ENCODE peak calls at places on chromosomes 6 and 20, in four cellular contexts. U is Kasumi-1, W is NB4, I is heart left ventricle. K is an unnamed sample.

GRCh38 chr6:11771473-11772048 is 7.0 kb downstream of the ADTRP start:
- DNase-seq in U (no peak), W (peak; percentile 76), I (no peak), K (no peak)

GRCh38 chr6:16473908-16474791 is 235.8 kb downstream of the GMPR start:
- DNase-seq in W (no peak), U (no peak), I (no peak), K (no peak)

GRCh38 chr6:138815221-138815620 is 19.3 kb downstream of the ECT2L start:
- DNase-seq in I (no peak), W (no peak), U (no peak), K (no peak)

GRCh38 chr20:51788822-51789221 is 13.5 kb downstream of the SALL4 start:
- DNase-seq in I (no peak), W (no peak), U (no peak), K (no peak)

GRCh38 chr6:30194797-30195690 is 18.2 kb downstream of the TRIM26 start:
- DNase-seq in W (no peak), U (no peak), I (no peak), K (no peak)

GRCh38 chr20:41370176-41370575 is 3.6 kb upstream of the EMILIN3 start:
- DNase-seq in W (no peak), I (no peak), U (no peak), K (no peak)

GRCh38 chr6:94623586-94623985 is 953.7 kb upstream of the MANEA start:
- DNase-seq in I (no peak), W (no peak), U (no peak), K (no peak)

GRCh38 chr6:4521070-4521469 is 255.1 kb upstream of the CDYL start:
- DNase-seq in I (no peak), W (no peak), U (no peak), K (no peak)

GRCh38 chr6:81894286-81894685 is 141.8 kb upstream of the TENT5A start:
- DNase-seq in U (no peak), W (no peak), I (no peak), K (no peak)

GRCh38 chr6:132087391-132087790 is 136.2 kb upstream of the CCN2 start:
- DNase-seq in U (no peak), I (no peak), W (no peak), K (no peak)

GRCh38 chr6:72968704-72969103 is 256.6 kb downstream of the KHDC1L start:
- DNase-seq in W (no peak), I (no peak), U (no peak), K (no peak)

GRCh38 chr6:127422791-127423190 is 36.4 kb downstream of the KIAA0408 start:
- DNase-seq in I (no peak), W (no peak), U (no peak), K (no peak)

GRCh38 chr6:48183174-48183573 is 72.2 kb upstream of the PTCHD4 start:
- DNase-seq in I (no peak), W (no peak), U (no peak), K (no peak)

GRCh38 chr20:24257171-24257570 is 212.3 kb upstream of the SYNDIG1 start:
- DNase-seq in I (no peak), U (no peak), W (no peak), K (no peak)

GRCh38 chr20:4165984-4166725 is 150.8 kb upstream of the RNF24 start:
- DNase-seq in W (no peak), U (no peak), I (no peak), K (no peak)

GRCh38 chr20:36153754-36154695 is 515 bp upstream of the EPB41L1 start:
- DNase-seq in I (peak; percentile 93), U (peak; percentile 22), W (peak; percentile 72), K (peak; percentile 94)

GRCh38 chr6:2791124-2792050 is 26.2 kb downstream of the WRNIP1 start:
- DNase-seq in U (peak; percentile 88), W (peak; percentile 85), I (peak; percentile 69), K (peak; percentile 74)

GRCh38 chr20:36845288-36845969 is 30.5 kb upstream of the TLDC2 start:
- DNase-seq in W (no peak), I (no peak), U (no peak), K (no peak)

GRCh38 chr20:15446373-15446772 is 1109.0 kb upstream of the FLRT3 start:
- DNase-seq in I (peak; percentile 26), U (no peak), W (no peak), K (peak; percentile 19)

GRCh38 chr6:98641929-98642328 is 192.4 kb upstream of the POU3F2 start:
- DNase-seq in I (no peak), U (no peak), W (no peak), K (no peak)

GRCh38 chr6:106927531-106928398 is 46.8 kb downstream of the CD24 start:
- DNase-seq in W (peak; percentile 53), U (peak; percentile 25), I (peak; percentile 35), K (peak; percentile 45)

GRCh38 chr20:59043698-59044097 is 1.1 kb upstream of the PRELID3B start:
- DNase-seq in W (peak; percentile 25), U (no peak), I (no peak), K (peak; percentile 11)

GRCh38 chr6:163958646-163959045 is 544.1 kb downstream of the QKI start:
- DNase-seq in U (no peak), W (no peak), I (no peak), K (no peak)

GRCh38 chr20:47638851-47639250 is 137.2 kb downstream of the NCOA3 start:
- DNase-seq in W (no peak), U (no peak), I (no peak), K (no peak)

GRCh38 chr20:3045042-3045815 is 623 bp upstream of the MRPS26 start:
- DNase-seq in W (peak; percentile 97), I (no peak), U (peak; percentile 62), K (peak; percentile 79)

GRCh38 chr6:165704001-165704748 is 41.1 kb upstream of the PDE10A start:
- DNase-seq in U (no peak), W (no peak), I (no peak), K (peak; percentile 14)

GRCh38 chr20:59219206-59219605 is 55.6 kb downstream of the ZNF831 start:
- DNase-seq in W (no peak), U (no peak), I (no peak), K (no peak)

GRCh38 chr6:93407186-93407585 is 12.2 kb downstream of the EPHA7 start:
- DNase-seq in I (no peak), U (no peak), W (no peak), K (no peak)

GRCh38 chr6:128368213-128369000 is 152.0 kb downstream of the PTPRK start:
- DNase-seq in U (no peak), W (no peak), I (no peak), K (no peak)